ENCODE peak calls at places on chromosomes 7 and 10, in four cellular contexts. N is fibroblast of pulmonary artery; L is CD4-positive, alpha-beta T cell; T is astrocyte of the spinal cord. B is an unnamed sample.

GRCh38 chr7:16295558-16295957 is 125.8 kb downstream of the CRPPA start:
- DNase-seq in N (no peak), L (no peak), T (peak), B (no peak)

GRCh38 chr10:98391578-98391991 is 23.4 kb downstream of the PYROXD2 start:
- DNase-seq in N (peak), L (no peak), T (no peak), B (no peak)

GRCh38 chr7:75986147-75986781 is 8.1 kb downstream of the TMEM120A start:
- DNase-seq in N (no peak), L (no peak), T (no peak), B (no peak)

GRCh38 chr7:111409714-111410422 is 152.4 kb downstream of the IMMP2L start:
- DNase-seq in N (peak), L (no peak), T (peak), B (no peak)

GRCh38 chr10:43707755-43708154 is 59.1 kb upstream of the ZNF32 start:
- DNase-seq in N (peak), L (no peak), T (no peak), B (no peak)

GRCh38 chr10:105288613-105289012 is 647.5 kb downstream of the SORCS3 start:
- DNase-seq in N (no peak), L (no peak), T (no peak), B (no peak)

GRCh38 chr10:649798-650690 is 39.4 kb downstream of the DIP2C start:
- DNase-seq in N (no peak), L (no peak), T (no peak), B (no peak)

GRCh38 chr7:111676811-111677210 is 114.5 kb upstream of the IMMP2L start:
- DNase-seq in N (no peak), L (no peak), T (no peak), B (no peak)

GRCh38 chr10:56383806-56384205 is 22.7 kb upstream of the ZWINT start:
- DNase-seq in N (no peak), L (no peak), T (no peak), B (no peak)

GRCh38 chr7:31263363-31263762 is 77.2 kb downstream of the NEUROD6 start:
- DNase-seq in N (no peak), L (no peak), T (no peak), B (no peak)

GRCh38 chr10:28837613-28838390 is 160.5 kb downstream of the BAMBI start:
- DNase-seq in N (no peak), L (no peak), T (no peak), B (no peak)
- TF ChIP-seq CTCF in N (no peak), L (no peak), T (no peak), B (no peak)

GRCh38 chr10:5194431-5194830 is 2.2 kb upstream of the AKR1C4 start:
- DNase-seq in N (no peak), L (no peak), T (no peak), B (no peak)
- TF ChIP-seq CTCF in N (no peak), L (no peak), T (no peak), B (no peak)

DNA sequence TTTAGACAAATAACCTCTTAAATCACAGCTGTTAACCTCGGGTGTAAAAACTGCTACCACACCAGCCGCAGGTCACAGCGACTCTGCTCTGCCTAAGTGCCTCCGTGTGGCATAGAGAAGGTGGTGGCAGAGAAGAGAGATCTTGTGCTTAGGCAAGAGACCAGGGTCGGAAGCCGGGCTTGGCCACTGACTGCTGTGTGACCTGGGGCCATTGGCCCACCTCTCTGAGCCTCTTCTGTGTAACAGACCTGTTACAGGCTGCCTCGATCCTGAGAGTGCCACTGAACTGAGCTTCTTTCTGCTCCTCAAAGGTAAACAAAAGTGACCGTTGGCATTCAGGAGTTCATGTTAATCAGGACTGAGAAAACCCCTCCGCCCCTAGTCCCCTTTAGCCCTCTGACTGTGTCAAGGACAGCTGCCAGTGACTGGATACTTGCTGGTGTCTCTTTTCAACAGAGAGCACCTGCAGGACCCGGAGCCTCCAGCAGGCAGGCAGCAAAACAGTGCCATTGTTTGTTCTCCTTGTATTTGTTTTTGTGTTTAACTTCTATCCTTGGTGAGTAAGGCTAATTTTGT is 36.5 kb downstream of the ZMIZ1 start:
- DNase-seq in N (no peak), L (no peak), T (no peak), B (no peak)
- TF ChIP-seq CTCF in N (no peak), L (no peak), T (no peak), B (no peak)

DNA sequence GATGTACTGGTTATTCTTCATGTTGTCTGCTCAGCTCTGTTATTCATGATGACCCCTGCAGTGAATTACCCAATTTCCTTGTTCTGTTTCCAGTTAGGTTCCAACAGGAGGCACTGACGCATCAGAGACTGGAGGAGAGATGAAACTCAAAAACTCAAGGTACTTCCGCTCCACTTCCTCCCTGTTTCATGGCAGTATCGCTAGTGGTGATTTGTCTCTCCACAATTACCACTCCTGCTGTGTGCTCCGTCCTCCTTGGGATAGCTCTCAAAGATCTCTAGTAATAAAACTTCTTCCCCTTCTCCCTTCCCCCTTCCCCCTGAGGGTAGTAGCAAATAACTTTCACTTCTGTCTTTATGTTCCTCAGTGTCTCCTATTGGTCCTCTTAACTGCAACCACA is 107.4 kb upstream of the ABCB5 start:
- DNase-seq in N (no peak), L (no peak), T (peak), B (no peak)
- TF ChIP-seq CTCF in N (no peak), L (no peak), T (no peak), B (no peak)

B was measured in HFF-Myc.